ENCODE peak calls at places on chromosomes 5 and 9, in six cellular contexts. P is CD4-positive, CD25-positive, alpha-beta regulatory T cell; X is brain microvascular endothelial cell; N is cardiac muscle cell; Z is T47D; U is stimulated activated CD4-positive, alpha-beta T cell treated with anti-CD3 and anti-CD28 coated beads, Interleukin-12 subunit alpha, Interleukin-12 subunit beta, amount 100 ng/mL, for 24 hours. E is an unnamed sample.

GRCh38 chr5:119322312-119322947 is 33.4 kb upstream of the TNFAIP8 start:
- DNase-seq in P (no peak), X (no peak), N (no peak), Z (peak; percentile 86), U (no peak), E (peak; percentile 18)

GRCh38 chr5:132294728-132295504 is 722 bp downstream of the SLC22A4 start:
- DNase-seq in P (peak; percentile 60), X (peak; percentile 82), N (peak; percentile 90), Z (no peak), U (peak; percentile 55), E (peak; percentile 37)

GRCh38 chr9:98708103-98708932 is 417 bp downstream of the GABBR2 start:
- DNase-seq in P (no peak), X (no peak), N (no peak), Z (no peak), U (no peak), E (peak; percentile 31)

GRCh38 chr9:1083325-1083913 is 33.3 kb downstream of the DMRT2 start:
- DNase-seq in P (no peak), X (no peak), N (peak; percentile 2), Z (peak; percentile 51), U (no peak), E (no peak)

GRCh38 chr5:139711067-139711851 is 63.1 kb downstream of the CXXC5 start:
- DNase-seq in P (peak; percentile 65), X (no peak), N (peak; percentile 52), Z (peak; percentile 59), U (no peak), E (peak; percentile 78)

GRCh38 chr9:136372561-136373299 is 739 bp downstream of the CARD9 start:
- DNase-seq in P (no peak), X (peak; percentile 45), N (peak; percentile 85), Z (peak; percentile 96), U (no peak), E (no peak)

GRCh38 chr9:101486693-101487442 is 46.8 kb upstream of the RNF20 start:
- DNase-seq in P (no peak), X (no peak), N (peak; percentile 48), Z (no peak), U (no peak), E (peak; percentile 92)

GRCh38 chr9:90523953-90524352 is 118.7 kb downstream of the DIRAS2 start:
- DNase-seq in P (no peak), X (no peak), N (no peak), Z (no peak), U (no peak), E (peak; percentile 99)

GRCh38 chr5:14444988-14445387 is 136.6 kb upstream of the OTULINL start:
- DNase-seq in P (no peak), X (peak; percentile 39), N (no peak), Z (no peak), U (no peak), E (no peak)

GRCh38 chr5:120734033-120734432 is 269.9 kb downstream of the PRR16 start:
- DNase-seq in P (no peak), X (no peak), N (no peak), Z (peak; percentile 3), U (no peak), E (peak; percentile 89)

GRCh38 chr9:112854657-112855056 is 36.0 kb downstream of the SLC46A2 start:
- DNase-seq in P (no peak), X (no peak), N (no peak), Z (no peak), U (no peak), E (no peak)

GRCh38 chr9:32706004-32706749 is 70.7 kb upstream of the TAF1L start:
- DNase-seq in P (no peak), X (no peak), N (peak; percentile 15), Z (no peak), U (no peak), E (no peak)

GRCh38 chr9:91023741-91024140 is 222.1 kb downstream of the SYK start:
- DNase-seq in P (no peak), X (no peak), N (no peak), Z (no peak), U (no peak), E (peak; percentile 7)

GRCh38 chr5:112329429-112330090 is 89.5 kb downstream of the EPB41L4A start:
- DNase-seq in P (peak; percentile 8), X (no peak), N (no peak), Z (no peak), U (no peak), E (no peak)

GRCh38 chr9:96206156-96206751 is 95.7 kb downstream of the HSD17B3 start:
- DNase-seq in P (no peak), X (no peak), N (no peak), Z (no peak), U (no peak), E (no peak)

GRCh38 chr9:77901038-77901437 is 130.6 kb downstream of the GNAQ start:
- DNase-seq in P (no peak), X (no peak), N (no peak), Z (no peak), U (no peak), E (no peak)

GRCh38 chr5:9545959-9546851 is at the start of gene SEMA5A:
- DNase-seq in P (no peak), X (peak; percentile 65), N (peak; percentile 78), Z (no peak), U (no peak), E (no peak)

GRCh38 chr5:163914911-163915310 is 409.5 kb downstream of the MAT2B start:
- DNase-seq in P (no peak), X (no peak), N (no peak), Z (no peak), U (no peak), E (no peak)

GRCh38 chr9:28317706-28318210 is 744.5 kb upstream of the C9orf72 start:
- DNase-seq in P (no peak), X (no peak), N (no peak), Z (no peak), U (no peak), E (no peak)

GRCh38 chr5:53422539-53422938 is 57.9 kb upstream of the FST start:
- DNase-seq in P (no peak), X (peak; percentile 83), N (peak; percentile 87), Z (no peak), U (no peak), E (no peak)

GRCh38 chr5:169152946-169153345 is 148.0 kb downstream of the SLIT3 start:
- DNase-seq in P (no peak), X (no peak), N (no peak), Z (no peak), U (no peak), E (no peak)

GRCh38 chr5:149771216-149771973 is 41.3 kb downstream of the PPARGC1B start:
- DNase-seq in P (no peak), X (no peak), N (no peak), Z (peak; percentile 44), U (no peak), E (no peak)

GRCh38 chr5:180313677-180314076 is 21.8 kb upstream of the MAPK9 start:
- DNase-seq in P (peak; percentile 87), X (no peak), N (no peak), Z (peak; percentile 98), U (peak; percentile 43), E (peak; percentile 86)

GRCh38 chr9:91025856-91026255 is 224.2 kb downstream of the SYK start:
- DNase-seq in P (no peak), X (no peak), N (no peak), Z (no peak), U (no peak), E (no peak)

GRCh38 chr9:71025728-71026127 is 95.7 kb downstream of the TRPM3 start:
- DNase-seq in P (no peak), X (no peak), N (no peak), Z (no peak), U (no peak), E (peak; percentile 37)

GRCh38 chr5:71782771-71783770 is 64.0 kb downstream of the CARTPT start:
- DNase-seq in P (peak; percentile 71), X (peak; percentile 81), N (peak; percentile 85), Z (peak; percentile 87), U (no peak), E (peak; percentile 92)

GRCh38 chr9:128201441-128202369 is 1.5 kb upstream of the DNM1 start:
- DNase-seq in P (no peak), X (peak; percentile 72), N (no peak), Z (no peak), U (no peak), E (no peak)

GRCh38 chr9:14343236-14343947 is 29.5 kb upstream of the NFIB start:
- DNase-seq in P (no peak), X (no peak), N (no peak), Z (no peak), U (no peak), E (peak; percentile 45)

GRCh38 chr5:81552844-81553569 is 159.1 kb upstream of the ACOT12 start:
- DNase-seq in P (no peak), X (peak; percentile 2), N (peak; percentile 32), Z (no peak), U (no peak), E (peak; percentile 49)

GRCh38 chr9:89746385-89747116 is 141.7 kb downstream of the GADD45G start:
- DNase-seq in P (no peak), X (peak; percentile 8), N (peak; percentile 67), Z (no peak), U (no peak), E (no peak)

GRCh38 chr5:178429541-178430186 is 160.5 kb downstream of the COL23A1 start:
- DNase-seq in P (no peak), X (no peak), N (no peak), Z (peak; percentile 47), U (no peak), E (no peak)

GRCh38 chr9:91546574-91546973 is 122.9 kb upstream of the NFIL3 start:
- DNase-seq in P (no peak), X (peak; percentile 76), N (no peak), Z (no peak), U (no peak), E (no peak)

GRCh38 chr9:5608298-5609254 is 20.3 kb upstream of the RIC1 start:
- DNase-seq in P (peak; percentile 22), X (no peak), N (peak; percentile 20), Z (peak; percentile 51), U (no peak), E (peak; percentile 22)

GRCh38 chr5:125461641-125462072 is 715.2 kb upstream of the ZNF608 start:
- DNase-seq in P (no peak), X (no peak), N (peak; percentile 71), Z (peak; percentile 81), U (no peak), E (no peak)

E was measured in G401.